ENCODE peak calls at places on chromosomes 3 and 15, in seven cellular contexts. One of them, this sample, is unnamed.

GRCh38 chr3:111831840-111832239 is 27.2 kb upstream of the PHLDB2 start:
- DNase-seq in CD8-positive, alpha-beta T cell: no peak
- DNase-seq in foreskin melanocyte: no peak
- DNase-seq in stimulated activated CD4-positive, alpha-beta T cell treated with anti-CD3 and anti-CD28 coated beads, Interleukin-12 subunit alpha, Interleukin-12 subunit beta, amount 100 ng/mL, for 4 hours: no peak
- DNase-seq in esophagus squamous epithelium: no peak
- DNase-seq in stimulated activated CD8-positive, alpha-beta memory T cell treated with anti-CD3 and anti-CD28 coated beads, Interleukin-4, amount 100 ng/mL, for 4 hours: no peak
- DNase-seq in EL: no peak
- DNase-seq in this sample: no peak

GRCh38 chr3:191473766-191474198 is 12.8 kb downstream of the PYDC2 start:
- DNase-seq in EL: no peak
- DNase-seq in esophagus squamous epithelium: no peak
- DNase-seq in CD8-positive, alpha-beta T cell: no peak
- DNase-seq in stimulated activated CD4-positive, alpha-beta T cell treated with anti-CD3 and anti-CD28 coated beads, Interleukin-12 subunit alpha, Interleukin-12 subunit beta, amount 100 ng/mL, for 4 hours: no peak
- DNase-seq in stimulated activated CD8-positive, alpha-beta memory T cell treated with anti-CD3 and anti-CD28 coated beads, Interleukin-4, amount 100 ng/mL, for 4 hours: no peak
- DNase-seq in foreskin melanocyte: no peak
- DNase-seq in this sample: no peak

GRCh38 chr3:53775834-53776251 is 70.4 kb downstream of the CHDH start:
- DNase-seq in foreskin melanocyte: no peak
- DNase-seq in stimulated activated CD4-positive, alpha-beta T cell treated with anti-CD3 and anti-CD28 coated beads, Interleukin-12 subunit alpha, Interleukin-12 subunit beta, amount 100 ng/mL, for 4 hours: no peak
- DNase-seq in CD8-positive, alpha-beta T cell: no peak
- DNase-seq in stimulated activated CD8-positive, alpha-beta memory T cell treated with anti-CD3 and anti-CD28 coated beads, Interleukin-4, amount 100 ng/mL, for 4 hours: no peak
- DNase-seq in esophagus squamous epithelium: no peak
- DNase-seq in EL: peak
- DNase-seq in this sample: no peak

GRCh38 chr15:59371458-59372351 is 966 bp downstream of the MYO1E start:
- DNase-seq in stimulated activated CD4-positive, alpha-beta T cell treated with anti-CD3 and anti-CD28 coated beads, Interleukin-12 subunit alpha, Interleukin-12 subunit beta, amount 100 ng/mL, for 4 hours: peak
- DNase-seq in stimulated activated CD8-positive, alpha-beta memory T cell treated with anti-CD3 and anti-CD28 coated beads, Interleukin-4, amount 100 ng/mL, for 4 hours: no peak
- DNase-seq in CD8-positive, alpha-beta T cell: no peak
- DNase-seq in esophagus squamous epithelium: no peak
- DNase-seq in EL: peak
- DNase-seq in foreskin melanocyte: no peak
- DNase-seq in this sample: no peak

GRCh38 chr3:43294975-43295374 is 8.6 kb downstream of the SNRK start:
- DNase-seq in stimulated activated CD4-positive, alpha-beta T cell treated with anti-CD3 and anti-CD28 coated beads, Interleukin-12 subunit alpha, Interleukin-12 subunit beta, amount 100 ng/mL, for 4 hours: no peak
- DNase-seq in esophagus squamous epithelium: no peak
- DNase-seq in stimulated activated CD8-positive, alpha-beta memory T cell treated with anti-CD3 and anti-CD28 coated beads, Interleukin-4, amount 100 ng/mL, for 4 hours: no peak
- DNase-seq in EL: no peak
- DNase-seq in CD8-positive, alpha-beta T cell: no peak
- DNase-seq in foreskin melanocyte: no peak
- DNase-seq in this sample: no peak

GRCh38 chr15:76235186-76235826 is 76.0 kb downstream of the ETFA start:
- DNase-seq in EL: peak
- DNase-seq in CD8-positive, alpha-beta T cell: no peak
- DNase-seq in foreskin melanocyte: peak
- DNase-seq in stimulated activated CD4-positive, alpha-beta T cell treated with anti-CD3 and anti-CD28 coated beads, Interleukin-12 subunit alpha, Interleukin-12 subunit beta, amount 100 ng/mL, for 4 hours: no peak
- DNase-seq in esophagus squamous epithelium: no peak
- DNase-seq in stimulated activated CD8-positive, alpha-beta memory T cell treated with anti-CD3 and anti-CD28 coated beads, Interleukin-4, amount 100 ng/mL, for 4 hours: no peak
- DNase-seq in this sample: no peak

GRCh38 chr3:178948546-178948945 is 123.1 kb downstream of the ZMAT3 start:
- DNase-seq in stimulated activated CD4-positive, alpha-beta T cell treated with anti-CD3 and anti-CD28 coated beads, Interleukin-12 subunit alpha, Interleukin-12 subunit beta, amount 100 ng/mL, for 4 hours: no peak
- DNase-seq in EL: no peak
- DNase-seq in foreskin melanocyte: no peak
- DNase-seq in CD8-positive, alpha-beta T cell: no peak
- DNase-seq in stimulated activated CD8-positive, alpha-beta memory T cell treated with anti-CD3 and anti-CD28 coated beads, Interleukin-4, amount 100 ng/mL, for 4 hours: no peak
- DNase-seq in esophagus squamous epithelium: no peak
- DNase-seq in this sample: no peak

GRCh38 chr15:38683382-38684242 is 119.0 kb upstream of the RASGRP1 start:
- DNase-seq in stimulated activated CD8-positive, alpha-beta memory T cell treated with anti-CD3 and anti-CD28 coated beads, Interleukin-4, amount 100 ng/mL, for 4 hours: peak
- DNase-seq in foreskin melanocyte: peak
- DNase-seq in CD8-positive, alpha-beta T cell: peak
- DNase-seq in EL: peak
- DNase-seq in esophagus squamous epithelium: no peak
- DNase-seq in stimulated activated CD4-positive, alpha-beta T cell treated with anti-CD3 and anti-CD28 coated beads, Interleukin-12 subunit alpha, Interleukin-12 subunit beta, amount 100 ng/mL, for 4 hours: peak
- DNase-seq in this sample: peak

GRCh38 chr15:99343836-99344551 is 92.7 kb downstream of the LRRC28 start:
- DNase-seq in stimulated activated CD4-positive, alpha-beta T cell treated with anti-CD3 and anti-CD28 coated beads, Interleukin-12 subunit alpha, Interleukin-12 subunit beta, amount 100 ng/mL, for 4 hours: peak
- DNase-seq in esophagus squamous epithelium: no peak
- DNase-seq in stimulated activated CD8-positive, alpha-beta memory T cell treated with anti-CD3 and anti-CD28 coated beads, Interleukin-4, amount 100 ng/mL, for 4 hours: peak
- DNase-seq in EL: no peak
- DNase-seq in CD8-positive, alpha-beta T cell: peak
- DNase-seq in foreskin melanocyte: no peak
- DNase-seq in this sample: peak

GRCh38 chr3:187899246-187899645 is 154.0 kb upstream of the BCL6 start:
- DNase-seq in foreskin melanocyte: no peak
- DNase-seq in EL: no peak
- DNase-seq in esophagus squamous epithelium: no peak
- DNase-seq in CD8-positive, alpha-beta T cell: no peak
- DNase-seq in stimulated activated CD4-positive, alpha-beta T cell treated with anti-CD3 and anti-CD28 coated beads, Interleukin-12 subunit alpha, Interleukin-12 subunit beta, amount 100 ng/mL, for 4 hours: no peak
- DNase-seq in stimulated activated CD8-positive, alpha-beta memory T cell treated with anti-CD3 and anti-CD28 coated beads, Interleukin-4, amount 100 ng/mL, for 4 hours: no peak
- DNase-seq in this sample: no peak

GRCh38 chr3:46113608-46114007 is 86.3 kb upstream of the XCR1 start:
- DNase-seq in CD8-positive, alpha-beta T cell: no peak
- DNase-seq in EL: peak
- DNase-seq in foreskin melanocyte: no peak
- DNase-seq in esophagus squamous epithelium: no peak
- DNase-seq in stimulated activated CD4-positive, alpha-beta T cell treated with anti-CD3 and anti-CD28 coated beads, Interleukin-12 subunit alpha, Interleukin-12 subunit beta, amount 100 ng/mL, for 4 hours: no peak
- DNase-seq in stimulated activated CD8-positive, alpha-beta memory T cell treated with anti-CD3 and anti-CD28 coated beads, Interleukin-4, amount 100 ng/mL, for 4 hours: no peak
- DNase-seq in this sample: no peak

GRCh38 chr3:79249701-79250100 is 518.1 kb downstream of the ROBO1 start:
- DNase-seq in EL: no peak
- DNase-seq in stimulated activated CD4-positive, alpha-beta T cell treated with anti-CD3 and anti-CD28 coated beads, Interleukin-12 subunit alpha, Interleukin-12 subunit beta, amount 100 ng/mL, for 4 hours: no peak
- DNase-seq in foreskin melanocyte: no peak
- DNase-seq in CD8-positive, alpha-beta T cell: no peak
- DNase-seq in esophagus squamous epithelium: no peak
- DNase-seq in stimulated activated CD8-positive, alpha-beta memory T cell treated with anti-CD3 and anti-CD28 coated beads, Interleukin-4, amount 100 ng/mL, for 4 hours: no peak
- DNase-seq in this sample: no peak

GRCh38 chr15:72169921-72170611 is 27.5 kb downstream of the GRAMD2A start:
- DNase-seq in EL: no peak
- DNase-seq in CD8-positive, alpha-beta T cell: no peak
- DNase-seq in stimulated activated CD4-positive, alpha-beta T cell treated with anti-CD3 and anti-CD28 coated beads, Interleukin-12 subunit alpha, Interleukin-12 subunit beta, amount 100 ng/mL, for 4 hours: no peak
- DNase-seq in stimulated activated CD8-positive, alpha-beta memory T cell treated with anti-CD3 and anti-CD28 coated beads, Interleukin-4, amount 100 ng/mL, for 4 hours: no peak
- DNase-seq in esophagus squamous epithelium: no peak
- DNase-seq in foreskin melanocyte: no peak
- DNase-seq in this sample: no peak

GRCh38 chr15:49062900-49063299 is 16.7 kb upstream of the SECISBP2L start:
- DNase-seq in stimulated activated CD8-positive, alpha-beta memory T cell treated with anti-CD3 and anti-CD28 coated beads, Interleukin-4, amount 100 ng/mL, for 4 hours: no peak
- DNase-seq in CD8-positive, alpha-beta T cell: no peak
- DNase-seq in stimulated activated CD4-positive, alpha-beta T cell treated with anti-CD3 and anti-CD28 coated beads, Interleukin-12 subunit alpha, Interleukin-12 subunit beta, amount 100 ng/mL, for 4 hours: no peak
- DNase-seq in esophagus squamous epithelium: no peak
- DNase-seq in foreskin melanocyte: no peak
- DNase-seq in EL: no peak
- DNase-seq in this sample: no peak

GRCh38 chr3:129033151-129033550 is 27.4 kb upstream of the GP9 start:
- DNase-seq in esophagus squamous epithelium: no peak
- DNase-seq in stimulated activated CD4-positive, alpha-beta T cell treated with anti-CD3 and anti-CD28 coated beads, Interleukin-12 subunit alpha, Interleukin-12 subunit beta, amount 100 ng/mL, for 4 hours: no peak
- DNase-seq in EL: no peak
- DNase-seq in CD8-positive, alpha-beta T cell: no peak
- DNase-seq in foreskin melanocyte: no peak
- DNase-seq in stimulated activated CD8-positive, alpha-beta memory T cell treated with anti-CD3 and anti-CD28 coated beads, Interleukin-4, amount 100 ng/mL, for 4 hours: no peak
- DNase-seq in this sample: no peak

GRCh38 chr3:126983653-126984390 is 907 bp downstream of the PLXNA1 start:
- DNase-seq in CD8-positive, alpha-beta T cell: peak
- DNase-seq in stimulated activated CD8-positive, alpha-beta memory T cell treated with anti-CD3 and anti-CD28 coated beads, Interleukin-4, amount 100 ng/mL, for 4 hours: no peak
- DNase-seq in stimulated activated CD4-positive, alpha-beta T cell treated with anti-CD3 and anti-CD28 coated beads, Interleukin-12 subunit alpha, Interleukin-12 subunit beta, amount 100 ng/mL, for 4 hours: peak
- DNase-seq in EL: peak
- DNase-seq in foreskin melanocyte: no peak
- DNase-seq in esophagus squamous epithelium: no peak
- DNase-seq in this sample: peak

GRCh38 chr3:53357457-53357856 is 10.1 kb upstream of the DCP1A start:
- DNase-seq in EL: no peak
- DNase-seq in foreskin melanocyte: no peak
- DNase-seq in esophagus squamous epithelium: no peak
- DNase-seq in CD8-positive, alpha-beta T cell: no peak
- DNase-seq in stimulated activated CD8-positive, alpha-beta memory T cell treated with anti-CD3 and anti-CD28 coated beads, Interleukin-4, amount 100 ng/mL, for 4 hours: no peak
- DNase-seq in stimulated activated CD4-positive, alpha-beta T cell treated with anti-CD3 and anti-CD28 coated beads, Interleukin-12 subunit alpha, Interleukin-12 subunit beta, amount 100 ng/mL, for 4 hours: no peak
- DNase-seq in this sample: no peak

GRCh38 chr3:55716611-55717225 is 229.6 kb upstream of the WNT5A start:
- DNase-seq in CD8-positive, alpha-beta T cell: no peak
- DNase-seq in foreskin melanocyte: no peak
- DNase-seq in stimulated activated CD4-positive, alpha-beta T cell treated with anti-CD3 and anti-CD28 coated beads, Interleukin-12 subunit alpha, Interleukin-12 subunit beta, amount 100 ng/mL, for 4 hours: no peak
- DNase-seq in EL: no peak
- DNase-seq in esophagus squamous epithelium: no peak
- DNase-seq in stimulated activated CD8-positive, alpha-beta memory T cell treated with anti-CD3 and anti-CD28 coated beads, Interleukin-4, amount 100 ng/mL, for 4 hours: no peak
- DNase-seq in this sample: no peak

GRCh38 chr3:142281474-142281873 is 56.1 kb upstream of the GK5 start:
- DNase-seq in CD8-positive, alpha-beta T cell: no peak
- DNase-seq in stimulated activated CD4-positive, alpha-beta T cell treated with anti-CD3 and anti-CD28 coated beads, Interleukin-12 subunit alpha, Interleukin-12 subunit beta, amount 100 ng/mL, for 4 hours: no peak
- DNase-seq in EL: no peak
- DNase-seq in stimulated activated CD8-positive, alpha-beta memory T cell treated with anti-CD3 and anti-CD28 coated beads, Interleukin-4, amount 100 ng/mL, for 4 hours: no peak
- DNase-seq in esophagus squamous epithelium: no peak
- DNase-seq in foreskin melanocyte: no peak
- DNase-seq in this sample: no peak

GRCh38 chr15:25683415-25683814 is 179.7 kb downstream of the ATP10A start:
- DNase-seq in foreskin melanocyte: no peak
- DNase-seq in EL: no peak
- DNase-seq in stimulated activated CD4-positive, alpha-beta T cell treated with anti-CD3 and anti-CD28 coated beads, Interleukin-12 subunit alpha, Interleukin-12 subunit beta, amount 100 ng/mL, for 4 hours: no peak
- DNase-seq in stimulated activated CD8-positive, alpha-beta memory T cell treated with anti-CD3 and anti-CD28 coated beads, Interleukin-4, amount 100 ng/mL, for 4 hours: no peak
- DNase-seq in esophagus squamous epithelium: no peak
- DNase-seq in CD8-positive, alpha-beta T cell: no peak
- DNase-seq in this sample: no peak

GRCh38 chr3:150407051-150407817 is 864 bp upstream of the TSC22D2 start:
- DNase-seq in stimulated activated CD4-positive, alpha-beta T cell treated with anti-CD3 and anti-CD28 coated beads, Interleukin-12 subunit alpha, Interleukin-12 subunit beta, amount 100 ng/mL, for 4 hours: no peak
- DNase-seq in EL: no peak
- DNase-seq in foreskin melanocyte: no peak
- DNase-seq in stimulated activated CD8-positive, alpha-beta memory T cell treated with anti-CD3 and anti-CD28 coated beads, Interleukin-4, amount 100 ng/mL, for 4 hours: no peak
- DNase-seq in CD8-positive, alpha-beta T cell: no peak
- DNase-seq in esophagus squamous epithelium: no peak
- DNase-seq in this sample: no peak

GRCh38 chr3:146159037-146159436 is 1.9 kb downstream of the PLOD2 start:
- DNase-seq in foreskin melanocyte: no peak
- DNase-seq in stimulated activated CD4-positive, alpha-beta T cell treated with anti-CD3 and anti-CD28 coated beads, Interleukin-12 subunit alpha, Interleukin-12 subunit beta, amount 100 ng/mL, for 4 hours: no peak
- DNase-seq in esophagus squamous epithelium: no peak
- DNase-seq in CD8-positive, alpha-beta T cell: no peak
- DNase-seq in stimulated activated CD8-positive, alpha-beta memory T cell treated with anti-CD3 and anti-CD28 coated beads, Interleukin-4, amount 100 ng/mL, for 4 hours: no peak
- DNase-seq in EL: peak
- DNase-seq in this sample: no peak

GRCh38 chr3:99131876-99132275 is 230.4 kb upstream of the DCBLD2 start:
- DNase-seq in EL: peak
- DNase-seq in esophagus squamous epithelium: no peak
- DNase-seq in stimulated activated CD4-positive, alpha-beta T cell treated with anti-CD3 and anti-CD28 coated beads, Interleukin-12 subunit alpha, Interleukin-12 subunit beta, amount 100 ng/mL, for 4 hours: no peak
- DNase-seq in stimulated activated CD8-positive, alpha-beta memory T cell treated with anti-CD3 and anti-CD28 coated beads, Interleukin-4, amount 100 ng/mL, for 4 hours: no peak
- DNase-seq in CD8-positive, alpha-beta T cell: no peak
- DNase-seq in foreskin melanocyte: peak
- DNase-seq in this sample: no peak

GRCh38 chr3:45516829-45517228 is 77.7 kb upstream of the LIMD1 start:
- DNase-seq in esophagus squamous epithelium: no peak
- DNase-seq in stimulated activated CD4-positive, alpha-beta T cell treated with anti-CD3 and anti-CD28 coated beads, Interleukin-12 subunit alpha, Interleukin-12 subunit beta, amount 100 ng/mL, for 4 hours: no peak
- DNase-seq in foreskin melanocyte: no peak
- DNase-seq in stimulated activated CD8-positive, alpha-beta memory T cell treated with anti-CD3 and anti-CD28 coated beads, Interleukin-4, amount 100 ng/mL, for 4 hours: no peak
- DNase-seq in EL: no peak
- DNase-seq in CD8-positive, alpha-beta T cell: no peak
- DNase-seq in this sample: no peak

GRCh38 chr3:194300392-194300758 is 50.8 kb downstream of the CPN2 start:
- DNase-seq in esophagus squamous epithelium: no peak
- DNase-seq in CD8-positive, alpha-beta T cell: no peak
- DNase-seq in foreskin melanocyte: no peak
- DNase-seq in EL: no peak
- DNase-seq in stimulated activated CD4-positive, alpha-beta T cell treated with anti-CD3 and anti-CD28 coated beads, Interleukin-12 subunit alpha, Interleukin-12 subunit beta, amount 100 ng/mL, for 4 hours: no peak
- DNase-seq in stimulated activated CD8-positive, alpha-beta memory T cell treated with anti-CD3 and anti-CD28 coated beads, Interleukin-4, amount 100 ng/mL, for 4 hours: no peak
- DNase-seq in this sample: no peak

GRCh38 chr3:24521306-24522154 is 26.9 kb upstream of the THRB start:
- DNase-seq in stimulated activated CD8-positive, alpha-beta memory T cell treated with anti-CD3 and anti-CD28 coated beads, Interleukin-4, amount 100 ng/mL, for 4 hours: no peak
- DNase-seq in EL: peak
- DNase-seq in foreskin melanocyte: no peak
- DNase-seq in esophagus squamous epithelium: no peak
- DNase-seq in stimulated activated CD4-positive, alpha-beta T cell treated with anti-CD3 and anti-CD28 coated beads, Interleukin-12 subunit alpha, Interleukin-12 subunit beta, amount 100 ng/mL, for 4 hours: no peak
- DNase-seq in CD8-positive, alpha-beta T cell: no peak
- DNase-seq in this sample: no peak

GRCh38 chr3:12180218-12180617 is 21.5 kb upstream of the TIMP4 start:
- DNase-seq in stimulated activated CD4-positive, alpha-beta T cell treated with anti-CD3 and anti-CD28 coated beads, Interleukin-12 subunit alpha, Interleukin-12 subunit beta, amount 100 ng/mL, for 4 hours: no peak
- DNase-seq in esophagus squamous epithelium: no peak
- DNase-seq in CD8-positive, alpha-beta T cell: no peak
- DNase-seq in EL: peak
- DNase-seq in stimulated activated CD8-positive, alpha-beta memory T cell treated with anti-CD3 and anti-CD28 coated beads, Interleukin-4, amount 100 ng/mL, for 4 hours: no peak
- DNase-seq in foreskin melanocyte: no peak
- DNase-seq in this sample: no peak

GRCh38 chr3:156290917-156291268 is 170.5 kb downstream of the KCNAB1 start:
- DNase-seq in foreskin melanocyte: no peak
- DNase-seq in stimulated activated CD4-positive, alpha-beta T cell treated with anti-CD3 and anti-CD28 coated beads, Interleukin-12 subunit alpha, Interleukin-12 subunit beta, amount 100 ng/mL, for 4 hours: no peak
- DNase-seq in esophagus squamous epithelium: no peak
- DNase-seq in stimulated activated CD8-positive, alpha-beta memory T cell treated with anti-CD3 and anti-CD28 coated beads, Interleukin-4, amount 100 ng/mL, for 4 hours: no peak
- DNase-seq in EL: no peak
- DNase-seq in CD8-positive, alpha-beta T cell: no peak
- DNase-seq in this sample: no peak

GRCh38 chr3:146117406-146118285 is 43.3 kb downstream of the PLOD2 start:
- DNase-seq in CD8-positive, alpha-beta T cell: no peak
- DNase-seq in foreskin melanocyte: no peak
- DNase-seq in stimulated activated CD4-positive, alpha-beta T cell treated with anti-CD3 and anti-CD28 coated beads, Interleukin-12 subunit alpha, Interleukin-12 subunit beta, amount 100 ng/mL, for 4 hours: no peak
- DNase-seq in stimulated activated CD8-positive, alpha-beta memory T cell treated with anti-CD3 and anti-CD28 coated beads, Interleukin-4, amount 100 ng/mL, for 4 hours: no peak
- DNase-seq in esophagus squamous epithelium: no peak
- DNase-seq in EL: peak
- DNase-seq in this sample: no peak

GRCh38 chr3:106811376-106811775 is 565.9 kb upstream of the CCDC54 start:
- DNase-seq in EL: peak
- DNase-seq in esophagus squamous epithelium: no peak
- DNase-seq in stimulated activated CD8-positive, alpha-beta memory T cell treated with anti-CD3 and anti-CD28 coated beads, Interleukin-4, amount 100 ng/mL, for 4 hours: no peak
- DNase-seq in stimulated activated CD4-positive, alpha-beta T cell treated with anti-CD3 and anti-CD28 coated beads, Interleukin-12 subunit alpha, Interleukin-12 subunit beta, amount 100 ng/mL, for 4 hours: no peak
- DNase-seq in CD8-positive, alpha-beta T cell: no peak
- DNase-seq in foreskin melanocyte: no peak
- DNase-seq in this sample: no peak

GRCh38 chr15:89457086-89457485 is 39.3 kb downstream of the RHCG start:
- DNase-seq in stimulated activated CD4-positive, alpha-beta T cell treated with anti-CD3 and anti-CD28 coated beads, Interleukin-12 subunit alpha, Interleukin-12 subunit beta, amount 100 ng/mL, for 4 hours: no peak
- DNase-seq in CD8-positive, alpha-beta T cell: no peak
- DNase-seq in foreskin melanocyte: peak
- DNase-seq in esophagus squamous epithelium: no peak
- DNase-seq in EL: peak
- DNase-seq in stimulated activated CD8-positive, alpha-beta memory T cell treated with anti-CD3 and anti-CD28 coated beads, Interleukin-4, amount 100 ng/mL, for 4 hours: no peak
- DNase-seq in this sample: no peak

GRCh38 chr3:150223090-150223489 is 185.0 kb upstream of the TSC22D2 start:
- DNase-seq in esophagus squamous epithelium: no peak
- DNase-seq in foreskin melanocyte: no peak
- DNase-seq in stimulated activated CD8-positive, alpha-beta memory T cell treated with anti-CD3 and anti-CD28 coated beads, Interleukin-4, amount 100 ng/mL, for 4 hours: no peak
- DNase-seq in EL: no peak
- DNase-seq in CD8-positive, alpha-beta T cell: no peak
- DNase-seq in stimulated activated CD4-positive, alpha-beta T cell treated with anti-CD3 and anti-CD28 coated beads, Interleukin-12 subunit alpha, Interleukin-12 subunit beta, amount 100 ng/mL, for 4 hours: no peak
- DNase-seq in this sample: no peak